ENCODE peak calls at places on chromosomes 16 and 17, in four cellular contexts. H is A549, O is SK-N-SH, A is HCT116. L is an unnamed sample.
A peak's percentile ranks its signal among the peaks of the same experiment; 100 is the strongest.

GRCh38 chr16:11312718-11313492 is 31.8 kb upstream of the PRM1 start:
- DNase-seq in H (peak; percentile 31), O (no peak), A (peak; percentile 40), L (no peak)

GRCh38 chr17:66686601-66687000 is 148.3 kb upstream of the CACNG5 start:
- DNase-seq in H (no peak), O (no peak), A (no peak), L (peak; percentile 55)

GRCh38 chr16:56356276-56357241 is 68.8 kb downstream of the AMFR start:
- DNase-seq in H (peak; percentile 85), O (peak; percentile 93), A (peak; percentile 72), L (peak; percentile 86)

GRCh38 chr17:17694229-17695081 is 13.2 kb downstream of the RAI1 start:
- DNase-seq in H (peak; percentile 81), O (peak; percentile 95), A (no peak), L (peak; percentile 89)

GRCh38 chr17:33175565-33175964 is 117.5 kb downstream of the ASIC2 start:
- DNase-seq in H (no peak), O (no peak), A (no peak), L (no peak)

GRCh38 chr17:82177276-82177675 is 35.4 kb downstream of the CCDC57 start:
- DNase-seq in H (no peak), O (no peak), A (no peak), L (no peak)

GRCh38 chr16:787978-788398 is at the start of gene RPUSD1:
- DNase-seq in H (no peak), O (no peak), A (no peak), L (no peak)

GRCh38 chr16:54411555-54411954 is 125.0 kb upstream of the IRX3 start:
- DNase-seq in H (no peak), O (no peak), A (no peak), L (no peak)

GRCh38 chr16:79190542-79190941 is 410.0 kb downstream of the MAF start:
- DNase-seq in H (no peak), O (no peak), A (no peak), L (no peak)

GRCh38 chr16:12682441-12682840 is 121.2 kb downstream of the CPPED1 start:
- DNase-seq in H (no peak), O (no peak), A (no peak), L (no peak)

GRCh38 chr17:59311051-59311468 is 20.4 kb upstream of the YPEL2 start:
- DNase-seq in H (peak; percentile 71), O (peak; percentile 81), A (peak; percentile 78), L (no peak)

GRCh38 chr17:17778308-17779014 is 58.3 kb downstream of the SREBF1 start:
- DNase-seq in H (no peak), O (peak; percentile 68), A (no peak), L (no peak)

GRCh38 chr17:50268040-50268439 is 6.2 kb upstream of the TMEM92 start:
- DNase-seq in H (no peak), O (no peak), A (no peak), L (no peak)

GRCh38 chr17:1758812-1759211 is 3.0 kb upstream of the SERPINF1 start:
- DNase-seq in H (no peak), O (no peak), A (no peak), L (no peak)

GRCh38 chr17:70060415-70060814 is 14.6 kb upstream of the KCNJ16 start:
- DNase-seq in H (no peak), O (no peak), A (no peak), L (no peak)

GRCh38 chr16:4160663-4161436 is 44.6 kb upstream of the ADCY9 start:
- DNase-seq in H (no peak), O (no peak), A (no peak), L (no peak)
- TF ChIP-seq CTCF in H (no peak), O (no peak), A (no peak), L (no peak)

GRCh38 chr17:29616300-29617048 is 6.2 kb downstream of the CORO6 start:
- DNase-seq in H (no peak), O (no peak), A (no peak), L (no peak)
- H3K4me3 ChIP-seq in H (no peak overlapping the region), O (no peak overlapping the region), A (no peak overlapping the region), L (peak overlapping the region; percentile 68)

DNA sequence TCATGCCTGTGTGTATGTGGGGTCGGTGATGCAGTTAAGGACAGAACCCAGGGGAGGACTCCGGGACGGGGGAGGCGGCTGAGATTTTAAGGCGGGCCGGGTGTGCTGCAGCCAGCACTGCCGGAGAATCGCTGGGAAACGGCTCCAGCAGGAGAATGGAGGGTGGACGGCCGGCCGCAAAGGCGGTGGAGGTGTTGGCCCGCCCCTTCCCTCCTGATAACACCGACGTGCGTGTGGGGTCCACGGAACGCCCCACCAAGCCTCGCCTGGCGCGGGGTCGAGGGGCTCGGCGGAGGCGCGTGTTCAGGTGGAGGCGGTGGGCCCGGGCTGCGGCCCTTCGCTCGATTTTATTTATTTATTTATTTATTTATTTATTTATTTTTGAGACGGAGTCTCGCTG is 633 bp downstream of the ZNF843 start:
- DNase-seq in H (no peak), O (no peak), A (no peak), L (no peak)
- H3K27ac ChIP-seq in H (peak overlapping the region; percentile 85), O (no peak overlapping the region), A (no peak overlapping the region), L (no peak overlapping the region)

DNA sequence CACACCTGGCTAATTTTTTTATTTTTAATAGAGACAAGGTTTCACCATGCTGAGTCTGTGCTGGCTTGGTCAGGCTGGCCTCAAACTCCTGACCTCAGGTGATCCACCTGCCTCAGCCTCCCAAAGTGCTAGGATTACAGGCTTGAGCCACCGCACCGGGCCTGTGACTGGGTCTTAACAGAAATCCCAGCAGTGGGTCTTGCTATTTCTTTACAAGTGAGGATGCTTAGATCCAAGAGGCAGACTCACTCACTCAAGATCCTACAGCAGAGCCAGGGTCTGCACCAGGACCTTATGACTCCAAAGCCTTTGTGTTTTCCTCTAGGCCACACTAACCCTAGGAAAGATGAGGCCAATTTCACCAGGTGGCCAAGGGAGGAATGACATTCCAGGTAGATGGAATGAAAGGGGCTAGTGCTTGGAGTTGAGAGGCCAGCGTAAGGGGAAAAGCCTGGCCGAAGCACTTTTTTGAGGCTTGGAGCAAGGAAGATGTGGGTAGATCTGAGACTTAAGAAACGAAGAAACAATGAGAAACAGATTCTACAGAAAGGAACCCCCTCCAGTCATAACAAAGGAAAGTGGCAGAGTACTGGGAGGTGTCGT is 5.7 kb upstream of the STAT5A start:
- DNase-seq in H (no peak), O (peak; percentile 11), A (no peak), L (no peak)
- TF ChIP-seq CTCF in H (no peak), O (no peak), A (no peak), L (no peak)